ENCODE peak calls at places on chromosomes 5 and 9, in seven cellular contexts. R is heart left ventricle; I is stimulated activated naive CD4-positive, alpha-beta T cell; D is T-helper 1 cell; L is NCI-H2081; U is A172; G is RPMI7951. X is an unnamed sample.
A peak's percentile ranks its signal among the peaks of the same experiment; 100 is the strongest.

GRCh38 chr5:65734921-65735320 is 12.9 kb downstream of the NLN start:
- DNase-seq in R (no peak), I (no peak), D (no peak), L (no peak), U (no peak), G (no peak), X (no peak)

GRCh38 chr9:112624711-112625707 is 92.9 kb downstream of the INIP start:
- DNase-seq in R (no peak), I (no peak), D (no peak), L (no peak), U (no peak), G (no peak), X (no peak)

GRCh38 chr5:17436766-17437221 is 61.2 kb upstream of the TAF11L2 start:
- DNase-seq in R (no peak), I (no peak), D (no peak), L (no peak), U (no peak), G (peak; percentile 5), X (no peak)

GRCh38 chr9:134492721-134493470 is 148.7 kb upstream of the COL5A1 start:
- DNase-seq in R (no peak), I (no peak), D (no peak), L (no peak), U (no peak), G (no peak), X (no peak)

GRCh38 chr5:38641003-38641402 is 84.6 kb upstream of the LIFR start:
- DNase-seq in R (no peak), I (no peak), D (no peak), L (no peak), U (no peak), G (peak; percentile 53), X (no peak)

GRCh38 chr5:57302164-57302563 is 128.3 kb downstream of the GPBP1 start:
- DNase-seq in R (no peak), I (no peak), D (peak; percentile 23), L (peak; percentile 2), U (peak; percentile 85), G (peak; percentile 89), X (no peak)

GRCh38 chr5:173495225-173495904 is 121.1 kb downstream of the BOD1 start:
- DNase-seq in R (peak; percentile 64), I (no peak), D (no peak), L (no peak), U (no peak), G (peak; percentile 40), X (no peak)

GRCh38 chr9:3525088-3525835 is 539 bp downstream of the RFX3 start:
- DNase-seq in R (peak; percentile 52), I (peak; percentile 79), D (no peak), L (peak; percentile 67), U (no peak), G (no peak), X (no peak)

GRCh38 chr5:139668064-139668880 is 20.1 kb downstream of the CXXC5 start:
- DNase-seq in R (peak; percentile 67), I (peak; percentile 23), D (peak; percentile 24), L (no peak), U (no peak), G (peak; percentile 79), X (no peak)

GRCh38 chr5:3105172-3105571 is 353.7 kb upstream of the IRX2 start:
- DNase-seq in R (no peak), I (no peak), D (no peak), L (no peak), U (no peak), G (no peak), X (no peak)

GRCh38 chr5:180034564-180034963 is 37.0 kb downstream of the RNF130 start:
- DNase-seq in R (no peak), I (no peak), D (no peak), L (no peak), U (peak; percentile 57), G (peak; percentile 63), X (no peak)

GRCh38 chr9:83596899-83597504 is 25.9 kb upstream of the IDNK start:
- DNase-seq in R (no peak), I (peak; percentile 14), D (peak; percentile 23), L (peak; percentile 42), U (peak; percentile 53), G (no peak), X (no peak)

GRCh38 chr9:35951736-35952135 is 6.2 kb downstream of the OR2S2 start:
- DNase-seq in R (no peak), I (no peak), D (no peak), L (no peak), U (peak; percentile 52), G (peak; percentile 40), X (no peak)

GRCh38 chr5:72292411-72292810 is 27.6 kb downstream of the MRPS27 start:
- DNase-seq in R (no peak), I (no peak), D (no peak), L (no peak), U (no peak), G (no peak), X (no peak)

GRCh38 chr9:127788337-127789011 is 2.6 kb downstream of the CDK9 start:
- DNase-seq in R (no peak), I (no peak), D (no peak), L (no peak), U (no peak), G (no peak), X (no peak)

GRCh38 chr9:116547729-116548426 is 139.2 kb upstream of the TRIM32 start:
- DNase-seq in R (no peak), I (no peak), D (no peak), L (no peak), U (no peak), G (no peak), X (no peak)

GRCh38 chr5:17061973-17062470 is 125.9 kb upstream of the MYO10 start:
- DNase-seq in R (no peak), I (no peak), D (no peak), L (no peak), U (no peak), G (no peak), X (no peak)

GRCh38 chr5:4212981-4213819 is 617.6 kb downstream of the IRX1 start:
- DNase-seq in R (no peak), I (no peak), D (no peak), L (no peak), U (no peak), G (no peak), X (no peak)

GRCh38 chr9:112849363-112849922 is 41.2 kb downstream of the SLC46A2 start:
- DNase-seq in R (no peak), I (no peak), D (no peak), L (no peak), U (no peak), G (no peak), X (no peak)

GRCh38 chr5:141846031-141846430 is 32.2 kb downstream of the PCDH1 start:
- DNase-seq in R (peak; percentile 49), I (no peak), D (no peak), L (peak; percentile 19), U (no peak), G (peak; percentile 19), X (peak; percentile 8)

GRCh38 chr5:127295454-127295853 is 4.9 kb downstream of the MEGF10 start:
- DNase-seq in R (no peak), I (no peak), D (no peak), L (no peak), U (no peak), G (no peak), X (no peak)

GRCh38 chr5:146703899-146704298 is 174.7 kb downstream of the PPP2R2B start:
- DNase-seq in R (no peak), I (no peak), D (no peak), L (no peak), U (no peak), G (no peak), X (no peak)

GRCh38 chr5:141680751-141681201 is 1.3 kb downstream of the ARAP3 start:
- DNase-seq in R (peak; percentile 75), I (no peak), D (no peak), L (no peak), U (peak; percentile 48), G (peak; percentile 61), X (no peak)

GRCh38 chr5:157335534-157336422 is 69.9 kb downstream of the CYFIP2 start:
- DNase-seq in R (no peak), I (no peak), D (no peak), L (no peak), U (no peak), G (peak; percentile 23), X (no peak)

GRCh38 chr5:106121972-106122605 is 1548.6 kb downstream of the EFNA5 start:
- DNase-seq in R (no peak), I (no peak), D (no peak), L (no peak), U (peak; percentile 11), G (no peak), X (no peak)

GRCh38 chr9:32968101-32969011 is 33.1 kb downstream of the APTX start:
- DNase-seq in R (no peak), I (peak; percentile 61), D (peak; percentile 25), L (peak; percentile 52), U (peak; percentile 26), G (peak; percentile 37), X (no peak)

GRCh38 chr9:73434826-73435225 is 283.2 kb downstream of the ANXA1 start:
- DNase-seq in R (no peak), I (no peak), D (no peak), L (no peak), U (no peak), G (no peak), X (no peak)